ENCODE peak calls at places on chromosomes 2 and 18, in eight cellular contexts. F, R, B, G, E, O, J and V are unnamed samples.

GRCh38 chr2:234331566-234331965 is 165.3 kb downstream of the ARL4C start:
- DNase-seq in F (no peak), G (no peak), J (no peak), O (no peak), B (no peak), E (no peak), R (no peak), V (no peak)

GRCh38 chr18:47932170-47932569 is 1.7 kb upstream of the SMAD2 start:
- DNase-seq in E (no peak), J (no peak), G (no peak), O (no peak), R (no peak), F (no peak), B (no peak), V (no peak)

GRCh38 chr2:54122171-54122935 is 6.9 kb downstream of the ACYP2 start:
- DNase-seq in E (no peak), F (no peak), B (no peak), R (no peak), O (no peak), J (no peak), G (no peak), V (no peak)

GRCh38 chr2:119598576-119598975 is 54.3 kb downstream of the CFAP221 start:
- DNase-seq in G (no peak), O (no peak), J (no peak), B (peak; percentile 10), F (no peak), E (no peak), R (no peak), V (peak; percentile 14)

GRCh38 chr2:179751184-179751809 is 110.1 kb downstream of the ZNF385B start:
- DNase-seq in F (peak; percentile 27), R (no peak), B (no peak), O (no peak), G (peak; percentile 29), J (no peak), E (no peak), V (peak; percentile 37)

GRCh38 chr2:70084973-70085710 is 2.1 kb upstream of the PCBP1 start:
- DNase-seq in R (peak; percentile 64), B (no peak), J (no peak), O (peak; percentile 75), G (peak; percentile 57), F (no peak), E (no peak), V (no peak)

GRCh38 chr2:122414911-122415310 is 659.5 kb downstream of the TSN start:
- DNase-seq in G (no peak), F (no peak), E (no peak), O (no peak), R (no peak), B (no peak), J (no peak), V (no peak)

GRCh38 chr2:111618577-111618930 is 265.4 kb downstream of the ANAPC1 start:
- DNase-seq in J (no peak), E (no peak), F (no peak), B (no peak), O (no peak), G (no peak), R (no peak), V (peak; percentile 35)

GRCh38 chr2:175965773-175966172 is 36.3 kb downstream of the LNPK start:
- DNase-seq in O (no peak), B (no peak), J (no peak), R (no peak), E (no peak), F (no peak), G (no peak), V (no peak)

GRCh38 chr2:148540022-148540421 is 104.5 kb upstream of the EPC2 start:
- DNase-seq in E (no peak), O (no peak), J (no peak), F (no peak), R (no peak), G (peak; percentile 44), B (no peak), V (no peak)

GRCh38 chr2:152037711-152038110 is 61.1 kb downstream of the CACNB4 start:
- DNase-seq in G (no peak), E (no peak), R (no peak), B (peak; percentile 15), F (no peak), O (no peak), J (peak; percentile 8), V (no peak)

GRCh38 chr2:158501301-158501700 is 44.5 kb downstream of the PKP4 start:
- DNase-seq in O (no peak), R (no peak), F (no peak), E (no peak), B (no peak), J (no peak), G (no peak), V (no peak)

GRCh38 chr2:181036445-181036844 is 56.0 kb downstream of the UBE2E3 start:
- DNase-seq in R (no peak), E (no peak), J (no peak), G (no peak), F (no peak), B (no peak), O (no peak), V (no peak)

GRCh38 chr2:217937446-217937845 is 65.3 kb downstream of the TNS1 start:
- DNase-seq in G (no peak), F (no peak), B (no peak), E (no peak), O (no peak), J (no peak), R (no peak), V (no peak)

GRCh38 chr2:195280024-195280423 is 377.0 kb upstream of the SLC39A10 start:
- DNase-seq in J (no peak), G (no peak), B (no peak), O (no peak), E (no peak), R (no peak), F (no peak), V (no peak)

GRCh38 chr18:33578371-33579146 is 540 bp downstream of the ASXL3 start:
- DNase-seq in F (no peak), E (no peak), G (peak; percentile 64), J (no peak), B (peak; percentile 60), O (no peak), R (no peak), V (no peak)